ENCODE peak calls at places on chromosomes 13 and 19, in seven cellular contexts. One of them, this sample, is unnamed.

GRCh38 chr13:30857636-30858035 is 48.4 kb upstream of the MEDAG start:
- DNase-seq in choroid plexus epithelial cell: no peak
- DNase-seq in stomach: no peak
- DNase-seq in hepatocyte: no peak
- DNase-seq in BE2C: no peak
- DNase-seq in fibroblast of lung: no peak
- DNase-seq in GM23338: no peak
- DNase-seq in this sample: no peak

GRCh38 chr13:27035892-27036235 is 135.7 kb downstream of the USP12 start:
- DNase-seq in choroid plexus epithelial cell: peak; percentile 46
- DNase-seq in stomach: no peak
- DNase-seq in hepatocyte: no peak
- DNase-seq in BE2C: no peak
- DNase-seq in fibroblast of lung: no peak
- DNase-seq in GM23338: no peak
- DNase-seq in this sample: peak; percentile 28

GRCh38 chr19:29665826-29666633 is 769 bp downstream of the PLEKHF1 start:
- DNase-seq in choroid plexus epithelial cell: no peak
- DNase-seq in stomach: peak; percentile 41
- DNase-seq in hepatocyte: peak; percentile 39
- DNase-seq in BE2C: no peak
- DNase-seq in fibroblast of lung: peak; percentile 80
- DNase-seq in GM23338: peak; percentile 90
- DNase-seq in this sample: peak; percentile 70

GRCh38 chr13:101346942-101347728 is 69.2 kb downstream of the NALCN start:
- DNase-seq in choroid plexus epithelial cell: peak; percentile 52
- DNase-seq in stomach: no peak
- DNase-seq in hepatocyte: no peak
- DNase-seq in BE2C: no peak
- DNase-seq in fibroblast of lung: peak; percentile 29
- DNase-seq in GM23338: no peak
- DNase-seq in this sample: peak; percentile 11

GRCh38 chr19:57241181-57241580 is 749 bp downstream of the ZNF805 start:
- DNase-seq in choroid plexus epithelial cell: peak; percentile 66
- DNase-seq in stomach: no peak
- DNase-seq in hepatocyte: peak; percentile 17
- DNase-seq in BE2C: no peak
- DNase-seq in fibroblast of lung: peak; percentile 32
- DNase-seq in GM23338: peak; percentile 3
- DNase-seq in this sample: peak; percentile 33

GRCh38 chr19:10812902-10813404 is 23.1 kb downstream of the TMED1 start:
- DNase-seq in choroid plexus epithelial cell: peak; percentile 96
- DNase-seq in stomach: peak; percentile 33
- DNase-seq in hepatocyte: peak; percentile 72
- DNase-seq in BE2C: no peak
- DNase-seq in fibroblast of lung: peak; percentile 93
- DNase-seq in GM23338: no peak
- DNase-seq in this sample: peak; percentile 94

GRCh38 chr13:78121001-78121400 is 202.4 kb upstream of the EDNRB start:
- DNase-seq in choroid plexus epithelial cell: no peak
- DNase-seq in stomach: no peak
- DNase-seq in hepatocyte: no peak
- DNase-seq in BE2C: no peak
- DNase-seq in fibroblast of lung: no peak
- DNase-seq in GM23338: peak; percentile 16
- DNase-seq in this sample: no peak

GRCh38 chr13:42424182-42424581 is 149.8 kb upstream of the TNFSF11 start:
- DNase-seq in choroid plexus epithelial cell: no peak
- DNase-seq in stomach: no peak
- DNase-seq in hepatocyte: no peak
- DNase-seq in BE2C: no peak
- DNase-seq in fibroblast of lung: no peak
- DNase-seq in GM23338: no peak
- DNase-seq in this sample: no peak

GRCh38 chr19:13076320-13076719 is 26.3 kb downstream of the LYL1 start:
- DNase-seq in choroid plexus epithelial cell: no peak
- DNase-seq in stomach: no peak
- DNase-seq in hepatocyte: no peak
- DNase-seq in BE2C: no peak
- DNase-seq in fibroblast of lung: no peak
- DNase-seq in GM23338: no peak
- DNase-seq in this sample: no peak

GRCh38 chr13:89937420-89937819 is 1410.1 kb upstream of the MIR17HG start:
- DNase-seq in choroid plexus epithelial cell: no peak
- DNase-seq in stomach: no peak
- DNase-seq in hepatocyte: no peak
- DNase-seq in BE2C: no peak
- DNase-seq in fibroblast of lung: no peak
- DNase-seq in GM23338: no peak
- DNase-seq in this sample: no peak

GRCh38 chr19:5333581-5334365 is 6.8 kb downstream of the PTPRS start:
- DNase-seq in choroid plexus epithelial cell: no peak
- DNase-seq in stomach: no peak
- DNase-seq in hepatocyte: no peak
- DNase-seq in BE2C: no peak
- DNase-seq in fibroblast of lung: no peak
- DNase-seq in GM23338: no peak
- DNase-seq in this sample: no peak

GRCh38 chr19:44757057-44757734 is 8.7 kb downstream of the BCL3 start:
- DNase-seq in choroid plexus epithelial cell: peak; percentile 87
- DNase-seq in stomach: peak; percentile 28
- DNase-seq in hepatocyte: no peak
- DNase-seq in BE2C: peak; percentile 83
- DNase-seq in fibroblast of lung: peak; percentile 76
- DNase-seq in GM23338: peak; percentile 49
- DNase-seq in this sample: peak; percentile 77

GRCh38 chr13:64855506-64855905 is 2374.6 kb downstream of the PCDH9 start:
- DNase-seq in choroid plexus epithelial cell: peak; percentile 79
- DNase-seq in stomach: no peak
- DNase-seq in hepatocyte: peak; percentile 13
- DNase-seq in BE2C: peak; percentile 48
- DNase-seq in fibroblast of lung: peak; percentile 54
- DNase-seq in GM23338: no peak
- DNase-seq in this sample: peak; percentile 62

GRCh38 chr13:31699650-31700049 is 39.7 kb upstream of the RXFP2 start:
- DNase-seq in choroid plexus epithelial cell: peak; percentile 13
- DNase-seq in stomach: no peak
- DNase-seq in hepatocyte: no peak
- DNase-seq in BE2C: no peak
- DNase-seq in fibroblast of lung: no peak
- DNase-seq in GM23338: peak; percentile 71
- DNase-seq in this sample: peak; percentile 39

GRCh38 chr19:9721861-9722260 is 46.7 kb downstream of the ZNF846 start:
- DNase-seq in choroid plexus epithelial cell: no peak
- DNase-seq in stomach: no peak
- DNase-seq in hepatocyte: no peak
- DNase-seq in BE2C: peak; percentile 22
- DNase-seq in fibroblast of lung: no peak
- DNase-seq in GM23338: peak; percentile 23
- DNase-seq in this sample: no peak

DNA sequence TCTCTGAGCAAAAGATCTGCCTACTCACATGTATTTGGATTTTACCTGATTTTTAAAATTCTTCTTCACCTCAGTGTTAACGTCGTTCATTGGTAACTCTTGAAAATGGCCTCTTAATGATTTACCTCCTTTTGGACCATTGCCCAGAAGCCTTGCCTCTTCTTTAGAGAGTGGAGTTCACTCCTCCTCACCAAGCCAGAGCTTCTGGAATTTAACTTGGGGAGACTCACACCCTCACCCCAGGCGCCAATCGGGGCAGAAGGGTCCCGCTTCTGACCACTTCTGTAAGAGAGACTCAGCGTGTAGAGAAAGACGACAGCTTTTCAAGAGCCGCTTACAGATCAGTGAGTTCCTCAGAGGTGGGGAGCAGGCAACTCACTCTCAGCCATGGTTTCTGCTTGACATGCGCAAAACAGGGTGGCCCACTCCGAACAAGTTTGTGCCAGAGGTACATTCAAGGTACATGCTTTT is 2.7 kb downstream of the PNMA8C start:
- DNase-seq in choroid plexus epithelial cell: peak; percentile 50
- DNase-seq in stomach: no peak
- DNase-seq in hepatocyte: peak; percentile 62
- DNase-seq in BE2C: no peak
- DNase-seq in fibroblast of lung: peak; percentile 47
- DNase-seq in GM23338: no peak
- DNase-seq in this sample: no peak
- H3K4me3 ChIP-seq in choroid plexus epithelial cell: peak overlapping the region; percentile 75
- H3K4me3 ChIP-seq in stomach: peak overlapping the region; percentile 57
- H3K4me3 ChIP-seq in hepatocyte: peak overlapping the region; percentile 16
- H3K4me3 ChIP-seq in BE2C: peak overlapping the region; percentile 78
- H3K4me3 ChIP-seq in fibroblast of lung: peak overlapping the region; percentile 66
- H3K4me3 ChIP-seq in GM23338: peak overlapping the region; percentile 77
- H3K4me3 ChIP-seq in this sample: peak overlapping the region; percentile 62

GRCh38 chr19:17766543-17767131 is 15.4 kb downstream of the FCHO1 start:
- DNase-seq in choroid plexus epithelial cell: peak; percentile 91
- DNase-seq in stomach: peak; percentile 89
- DNase-seq in hepatocyte: peak; percentile 92
- DNase-seq in BE2C: peak; percentile 48
- DNase-seq in fibroblast of lung: peak; percentile 79
- DNase-seq in GM23338: peak; percentile 95
- DNase-seq in this sample: peak; percentile 90
- H3K4me3 ChIP-seq in choroid plexus epithelial cell: peak overlapping the region; percentile 39
- H3K4me3 ChIP-seq in stomach: no peak overlapping the region
- H3K4me3 ChIP-seq in hepatocyte: no peak overlapping the region
- H3K4me3 ChIP-seq in BE2C: no peak overlapping the region
- H3K4me3 ChIP-seq in fibroblast of lung: no peak overlapping the region
- H3K4me3 ChIP-seq in GM23338: no peak overlapping the region
- H3K4me3 ChIP-seq in this sample: peak overlapping the region; percentile 27

DNA sequence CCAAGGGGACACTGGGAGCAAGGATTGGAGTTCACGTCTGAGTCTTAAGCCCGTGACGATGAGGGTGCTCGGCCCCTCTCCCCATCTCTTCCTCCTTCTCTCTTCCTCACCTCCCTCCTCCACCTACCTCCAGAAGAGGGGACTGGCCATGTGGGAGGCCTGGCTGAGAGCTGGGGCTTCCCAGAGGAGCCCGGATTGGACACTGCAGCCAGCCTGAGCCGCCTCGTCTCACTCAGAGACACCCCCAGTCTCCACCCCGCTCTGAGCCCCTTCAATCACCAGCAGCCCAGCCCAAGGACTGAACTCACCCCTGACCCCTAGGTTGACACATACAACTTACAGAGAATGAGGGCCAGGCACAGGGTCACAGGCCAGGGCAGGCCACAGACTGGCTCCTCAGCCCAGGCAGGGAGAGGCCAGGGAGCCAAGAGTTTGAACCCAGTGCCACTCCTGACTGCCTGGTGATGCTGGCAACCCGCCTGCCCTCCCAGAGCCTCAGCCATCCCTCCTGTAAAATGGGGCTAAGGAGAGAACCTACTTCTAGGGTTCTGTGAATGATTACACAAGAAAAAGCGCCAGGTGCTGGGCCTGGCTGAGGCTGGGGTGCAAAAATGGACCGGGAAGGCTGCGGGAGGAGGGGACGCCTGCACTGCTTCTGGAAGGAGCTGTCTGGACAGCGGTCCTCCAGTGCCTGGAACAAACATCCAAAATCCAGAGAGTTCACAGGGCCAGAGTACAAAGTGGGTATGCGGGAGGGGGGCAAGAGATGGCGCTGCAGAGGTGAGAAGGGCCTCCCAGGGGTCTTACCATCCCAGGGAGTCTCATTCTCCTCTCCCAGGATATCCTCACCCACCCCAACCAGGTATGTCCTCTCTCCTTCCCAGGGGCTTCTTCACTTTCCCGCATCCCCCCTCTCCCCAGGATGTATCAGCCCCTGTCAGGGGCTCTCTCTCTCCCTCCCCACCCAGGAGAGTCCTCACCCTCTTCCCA is 1.1 kb downstream of the CD79A start:
- DNase-seq in choroid plexus epithelial cell: no peak
- DNase-seq in stomach: no peak
- DNase-seq in hepatocyte: no peak
- DNase-seq in BE2C: no peak
- DNase-seq in fibroblast of lung: no peak
- DNase-seq in GM23338: no peak
- DNase-seq in this sample: no peak
- H3K4me3 ChIP-seq in choroid plexus epithelial cell: no peak overlapping the region
- H3K4me3 ChIP-seq in stomach: no peak overlapping the region
- H3K4me3 ChIP-seq in hepatocyte: no peak overlapping the region
- H3K4me3 ChIP-seq in BE2C: no peak overlapping the region
- H3K4me3 ChIP-seq in fibroblast of lung: no peak overlapping the region
- H3K4me3 ChIP-seq in GM23338: no peak overlapping the region
- H3K4me3 ChIP-seq in this sample: no peak overlapping the region

GRCh38 chr19:54415901-54416621 is 797 bp downstream of the TTYH1 start:
- DNase-seq in choroid plexus epithelial cell: no peak
- DNase-seq in stomach: no peak
- DNase-seq in hepatocyte: no peak
- DNase-seq in BE2C: no peak
- DNase-seq in fibroblast of lung: no peak
- DNase-seq in GM23338: no peak
- DNase-seq in this sample: no peak

GRCh38 chr19:54420068-54420382 is 4.8 kb downstream of the TTYH1 start:
- DNase-seq in choroid plexus epithelial cell: no peak
- DNase-seq in stomach: no peak
- DNase-seq in hepatocyte: no peak
- DNase-seq in BE2C: no peak
- DNase-seq in fibroblast of lung: no peak
- DNase-seq in GM23338: no peak
- DNase-seq in this sample: no peak

GRCh38 chr19:54418930-54419800 is 3.9 kb downstream of the TTYH1 start:
- DNase-seq in choroid plexus epithelial cell: no peak
- DNase-seq in stomach: no peak
- DNase-seq in hepatocyte: no peak
- DNase-seq in BE2C: no peak
- DNase-seq in fibroblast of lung: no peak
- DNase-seq in GM23338: no peak
- DNase-seq in this sample: no peak

GRCh38 chr19:54416695-54417491 is 1.6 kb downstream of the TTYH1 start:
- DNase-seq in choroid plexus epithelial cell: no peak
- DNase-seq in stomach: no peak
- DNase-seq in hepatocyte: no peak
- DNase-seq in BE2C: no peak
- DNase-seq in fibroblast of lung: no peak
- DNase-seq in GM23338: peak; percentile 46
- DNase-seq in this sample: no peak

DNA sequence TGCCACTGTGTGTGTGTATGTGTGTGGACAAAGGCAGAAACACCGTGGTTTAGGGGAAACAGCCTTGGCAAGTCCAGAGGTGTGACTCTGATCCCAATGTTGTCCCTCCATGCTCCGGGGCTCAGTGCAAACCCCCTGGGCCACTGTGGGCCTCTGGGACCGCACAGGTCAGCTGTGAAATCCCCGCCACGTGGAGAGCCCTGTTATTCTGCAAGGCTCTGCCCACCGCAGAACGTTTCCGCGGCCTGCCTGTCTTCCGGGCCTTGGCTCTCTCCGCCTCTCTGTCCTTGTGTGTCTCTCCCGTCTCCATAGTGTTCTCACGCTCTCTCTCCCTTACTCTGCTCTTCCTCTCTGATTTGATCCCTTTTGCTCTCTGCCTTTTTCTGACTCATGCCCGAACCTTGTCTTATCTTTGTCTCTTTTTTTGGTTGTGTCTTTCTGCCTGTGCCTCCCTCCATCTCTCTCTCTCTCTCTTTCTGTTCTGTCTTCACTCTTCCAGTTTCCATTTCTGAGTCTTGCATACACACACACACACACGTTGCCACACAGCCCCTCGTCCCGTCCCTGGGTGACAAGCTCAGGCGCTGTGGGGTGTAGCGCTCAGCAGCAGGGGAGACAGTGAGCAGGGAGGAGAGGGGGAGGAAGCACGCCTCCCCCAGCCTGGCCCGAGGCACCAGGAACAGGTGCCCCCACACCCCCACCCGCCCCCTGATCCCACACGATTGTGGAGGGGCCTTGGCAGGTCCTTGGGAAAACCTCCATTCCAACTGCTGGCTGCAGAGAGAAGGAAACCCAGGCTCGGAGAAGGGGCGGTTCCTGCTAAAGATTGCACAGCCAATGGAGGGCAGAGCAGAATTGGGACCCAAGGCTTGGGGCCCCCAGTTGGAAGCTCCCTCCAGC is 3.0 kb downstream of the TTYH1 start:
- DNase-seq in choroid plexus epithelial cell: peak; percentile 52
- DNase-seq in stomach: no peak
- DNase-seq in hepatocyte: no peak
- DNase-seq in BE2C: no peak
- DNase-seq in fibroblast of lung: no peak
- DNase-seq in GM23338: peak; percentile 43
- DNase-seq in this sample: peak; percentile 61
- H3K4me3 ChIP-seq in choroid plexus epithelial cell: no peak overlapping the region
- H3K4me3 ChIP-seq in stomach: no peak overlapping the region
- H3K4me3 ChIP-seq in hepatocyte: no peak overlapping the region
- H3K4me3 ChIP-seq in BE2C: no peak overlapping the region
- H3K4me3 ChIP-seq in fibroblast of lung: no peak overlapping the region
- H3K4me3 ChIP-seq in GM23338: no peak overlapping the region
- H3K4me3 ChIP-seq in this sample: no peak overlapping the region